ENCODE peak calls at places on chromosomes 4 and X, in seven cellular contexts. O is right lobe of liver, M is iris pigment epithelial cell, W is posterior cingulate gyrus, K is A549, E is upper lobe of right lung, V is upper lobe of left lung. N is an unnamed sample.
A peak's percentile ranks its signal among the peaks of the same experiment; 100 is the strongest.

GRCh38 chr4:107147864-107148263 is 111.8 kb upstream of the DKK2 start:
- DNase-seq in O (no peak), M (no peak), W (no peak), K (no peak), E (no peak), V (no peak), N (no peak)

GRCh38 chr4:15805583-15806517 is 27.7 kb downstream of the CD38 start:
- DNase-seq in O (no peak), M (peak; percentile 70), W (no peak), K (peak; percentile 17), E (no peak), V (no peak), N (no peak)

GRCh38 chr4:85895755-85896154 is 420.8 kb downstream of the ARHGAP24 start:
- DNase-seq in O (no peak), M (no peak), W (no peak), K (no peak), E (no peak), V (no peak), N (no peak)

GRCh38 chrX:46665232-46666162 is 91.9 kb downstream of the CHST7 start:
- DNase-seq in O (no peak), M (no peak), W (no peak), K (no peak), E (no peak), V (no peak), N (no peak)

GRCh38 chr4:6367313-6367945 is 97.8 kb downstream of the WFS1 start:
- DNase-seq in O (peak; percentile 25), M (no peak), W (no peak), K (no peak), E (no peak), V (no peak), N (no peak)

GRCh38 chr4:3766207-3766790 is at the start of gene ADRA2C:
- DNase-seq in O (no peak), M (peak; percentile 29), W (no peak), K (peak; percentile 19), E (no peak), V (no peak), N (no peak)

GRCh38 chr4:15173251-15173650 is 171.0 kb downstream of the CPEB2 start:
- DNase-seq in O (no peak), M (no peak), W (no peak), K (no peak), E (no peak), V (no peak), N (no peak)

GRCh38 chr4:2848449-2848848 is 4.8 kb downstream of the ADD1 start:
- DNase-seq in O (no peak), M (peak; percentile 54), W (no peak), K (no peak), E (no peak), V (no peak), N (no peak)

GRCh38 chrX:132118361-132118760 is 9.5 kb downstream of the FRMD7 start:
- DNase-seq in O (no peak), M (no peak), W (no peak), K (no peak), E (no peak), V (no peak), N (no peak)

GRCh38 chrX:129959493-129959832 is 23.0 kb upstream of the BCORL1 start:
- DNase-seq in O (no peak), M (peak; percentile 39), W (no peak), K (no peak), E (no peak), V (peak; percentile 26), N (no peak)

GRCh38 chr4:73053076-73053475 is 16.4 kb downstream of the COX18 start:
- DNase-seq in O (no peak), M (peak; percentile 79), W (no peak), K (no peak), E (no peak), V (no peak), N (no peak)

GRCh38 chrX:153602621-153603020 is 3.7 kb upstream of the CCNQ start:
- DNase-seq in O (no peak), M (no peak), W (no peak), K (no peak), E (no peak), V (no peak), N (no peak)

GRCh38 chrX:50973199-50973598 is 62.7 kb downstream of the BMP15 start:
- DNase-seq in O (no peak), M (no peak), W (no peak), K (no peak), E (no peak), V (no peak), N (no peak)

GRCh38 chr4:71133491-71133890 is 140.0 kb downstream of the DCK start:
- DNase-seq in O (no peak), M (peak; percentile 7), W (no peak), K (no peak), E (no peak), V (no peak), N (no peak)

GRCh38 chr4:39324446-39324845 is 41.7 kb downstream of the RFC1 start:
- DNase-seq in O (no peak), M (no peak), W (no peak), K (no peak), E (no peak), V (no peak), N (no peak)